ENCODE peak calls at places on chromosomes 11 and 22, in four cellular contexts. One of them, this sample, is unnamed.

GRCh38 chr22:50146440-50147228 is 23.9 kb upstream of the PANX2 start:
- DNase-seq in progenitor cell of endocrine pancreas: no peak
- DNase-seq in astrocyte of the spinal cord: peak
- DNase-seq in AG04450: peak
- DNase-seq in this sample: no peak

GRCh38 chr22:32069579-32070372 is 26.7 kb downstream of the SLC5A1 start:
- DNase-seq in progenitor cell of endocrine pancreas: no peak
- DNase-seq in astrocyte of the spinal cord: no peak
- DNase-seq in AG04450: no peak
- DNase-seq in this sample: no peak

GRCh38 chr22:19098157-19098556 is 24.1 kb downstream of the DGCR2 start:
- DNase-seq in progenitor cell of endocrine pancreas: no peak
- DNase-seq in astrocyte of the spinal cord: no peak
- DNase-seq in AG04450: no peak
- DNase-seq in this sample: no peak

GRCh38 chr22:23555118-23555517 is 25.0 kb downstream of the IGLL1 start:
- DNase-seq in progenitor cell of endocrine pancreas: no peak
- DNase-seq in astrocyte of the spinal cord: no peak
- DNase-seq in AG04450: no peak
- DNase-seq in this sample: no peak

GRCh38 chr11:28820296-28820989 is 712.3 kb downstream of the METTL15 start:
- DNase-seq in progenitor cell of endocrine pancreas: no peak
- DNase-seq in astrocyte of the spinal cord: no peak
- DNase-seq in AG04450: no peak
- DNase-seq in this sample: no peak

GRCh38 chr11:111629499-111629898 is 27.2 kb downstream of the SIK2 start:
- DNase-seq in progenitor cell of endocrine pancreas: no peak
- DNase-seq in astrocyte of the spinal cord: no peak
- DNase-seq in AG04450: no peak
- DNase-seq in this sample: no peak

GRCh38 chr11:64096835-64097234 is 61.1 kb downstream of the FLRT1 start:
- DNase-seq in progenitor cell of endocrine pancreas: no peak
- DNase-seq in astrocyte of the spinal cord: no peak
- DNase-seq in AG04450: no peak
- DNase-seq in this sample: no peak

GRCh38 chr11:70545626-70545945 is 147.3 kb downstream of the CTTN start:
- DNase-seq in progenitor cell of endocrine pancreas: no peak
- DNase-seq in astrocyte of the spinal cord: no peak
- DNase-seq in AG04450: no peak
- DNase-seq in this sample: no peak

GRCh38 chr11:117670924-117671323 is 126.1 kb downstream of the DSCAML1 start:
- DNase-seq in progenitor cell of endocrine pancreas: no peak
- DNase-seq in astrocyte of the spinal cord: no peak
- DNase-seq in AG04450: no peak
- DNase-seq in this sample: no peak

GRCh38 chr11:101446726-101447125 is 137.1 kb downstream of the TRPC6 start:
- DNase-seq in progenitor cell of endocrine pancreas: no peak
- DNase-seq in astrocyte of the spinal cord: no peak
- DNase-seq in AG04450: no peak
- DNase-seq in this sample: no peak

GRCh38 chr11:830295-831131 is 2.2 kb upstream of the CD151 start:
- DNase-seq in progenitor cell of endocrine pancreas: peak
- DNase-seq in astrocyte of the spinal cord: peak
- DNase-seq in AG04450: no peak
- DNase-seq in this sample: peak

GRCh38 chr11:94826415-94826814 is 58.3 kb downstream of the AMOTL1 start:
- DNase-seq in progenitor cell of endocrine pancreas: no peak
- DNase-seq in astrocyte of the spinal cord: no peak
- DNase-seq in AG04450: no peak
- DNase-seq in this sample: no peak

GRCh38 chr11:60937811-60938210 is 13.6 kb downstream of the TMEM132A start:
- DNase-seq in progenitor cell of endocrine pancreas: no peak
- DNase-seq in astrocyte of the spinal cord: no peak
- DNase-seq in AG04450: no peak
- DNase-seq in this sample: no peak

GRCh38 chr11:1351278-1351937 is 38.3 kb upstream of the BRSK2 start:
- DNase-seq in progenitor cell of endocrine pancreas: no peak
- DNase-seq in astrocyte of the spinal cord: no peak
- DNase-seq in AG04450: no peak
- DNase-seq in this sample: no peak

GRCh38 chr11:23278121-23278520 is 417.8 kb upstream of the CCDC179 start:
- DNase-seq in progenitor cell of endocrine pancreas: no peak
- DNase-seq in astrocyte of the spinal cord: peak
- DNase-seq in AG04450: peak
- DNase-seq in this sample: no peak

GRCh38 chr11:64643258-64643881 is 52.4 kb downstream of the SLC22A12 start:
- DNase-seq in progenitor cell of endocrine pancreas: no peak
- DNase-seq in astrocyte of the spinal cord: no peak
- DNase-seq in AG04450: no peak
- DNase-seq in this sample: no peak

GRCh38 chr22:36781656-36782627 is 6.0 kb upstream of the IFT27 start:
- DNase-seq in progenitor cell of endocrine pancreas: peak
- DNase-seq in astrocyte of the spinal cord: peak
- DNase-seq in AG04450: peak
- DNase-seq in this sample: peak

GRCh38 chr11:70158201-70158600 is 44.9 kb upstream of the FADD start:
- DNase-seq in progenitor cell of endocrine pancreas: no peak
- DNase-seq in astrocyte of the spinal cord: peak
- DNase-seq in AG04450: no peak
- DNase-seq in this sample: peak

GRCh38 chr11:45146072-45147016 is at the start of gene PRDM11:
- DNase-seq in progenitor cell of endocrine pancreas: peak
- DNase-seq in astrocyte of the spinal cord: peak
- DNase-seq in AG04450: peak
- DNase-seq in this sample: peak

GRCh38 chr11:116111546-116111945 is 607.3 kb upstream of the CADM1 start:
- DNase-seq in progenitor cell of endocrine pancreas: no peak
- DNase-seq in astrocyte of the spinal cord: no peak
- DNase-seq in AG04450: no peak
- DNase-seq in this sample: no peak

GRCh38 chr11:69378303-69379141 is 84.6 kb downstream of the MYEOV start:
- DNase-seq in progenitor cell of endocrine pancreas: no peak
- DNase-seq in astrocyte of the spinal cord: no peak
- DNase-seq in AG04450: no peak
- DNase-seq in this sample: no peak

GRCh38 chr22:42304021-42304790 is 33.8 kb upstream of the TCF20 start:
- DNase-seq in progenitor cell of endocrine pancreas: no peak
- DNase-seq in astrocyte of the spinal cord: no peak
- DNase-seq in AG04450: no peak
- DNase-seq in this sample: no peak

GRCh38 chr11:117931971-117932370 is 2.8 kb upstream of the TMPRSS13 start:
- DNase-seq in progenitor cell of endocrine pancreas: no peak
- DNase-seq in astrocyte of the spinal cord: no peak
- DNase-seq in AG04450: no peak
- DNase-seq in this sample: no peak

GRCh38 chr22:33535937-33536875 is 384.1 kb downstream of the LARGE1 start:
- DNase-seq in progenitor cell of endocrine pancreas: no peak
- DNase-seq in astrocyte of the spinal cord: no peak
- DNase-seq in AG04450: no peak
- DNase-seq in this sample: no peak

GRCh38 chr22:27628891-27629631 is 172.5 kb downstream of the MN1 start:
- DNase-seq in progenitor cell of endocrine pancreas: no peak
- DNase-seq in astrocyte of the spinal cord: no peak
- DNase-seq in AG04450: no peak
- DNase-seq in this sample: no peak

GRCh38 chr22:27626675-27627443 is 174.7 kb downstream of the MN1 start:
- DNase-seq in progenitor cell of endocrine pancreas: no peak
- DNase-seq in astrocyte of the spinal cord: no peak
- DNase-seq in AG04450: no peak
- DNase-seq in this sample: no peak

GRCh38 chr22:27627901-27628300 is 173.7 kb downstream of the MN1 start:
- DNase-seq in progenitor cell of endocrine pancreas: no peak
- DNase-seq in astrocyte of the spinal cord: no peak
- DNase-seq in AG04450: no peak
- DNase-seq in this sample: no peak

GRCh38 chr22:27627444-27627833 is 174.1 kb downstream of the MN1 start:
- DNase-seq in progenitor cell of endocrine pancreas: no peak
- DNase-seq in astrocyte of the spinal cord: no peak
- DNase-seq in AG04450: no peak
- DNase-seq in this sample: no peak

GRCh38 chr22:27628341-27628740 is 173.2 kb downstream of the MN1 start:
- DNase-seq in progenitor cell of endocrine pancreas: no peak
- DNase-seq in astrocyte of the spinal cord: no peak
- DNase-seq in AG04450: no peak
- DNase-seq in this sample: no peak
- TF ChIP-seq CTCF in progenitor cell of endocrine pancreas: no peak
- TF ChIP-seq CTCF in astrocyte of the spinal cord: no peak
- TF ChIP-seq CTCF in AG04450: no peak
- TF ChIP-seq CTCF in this sample: no peak

DNA sequence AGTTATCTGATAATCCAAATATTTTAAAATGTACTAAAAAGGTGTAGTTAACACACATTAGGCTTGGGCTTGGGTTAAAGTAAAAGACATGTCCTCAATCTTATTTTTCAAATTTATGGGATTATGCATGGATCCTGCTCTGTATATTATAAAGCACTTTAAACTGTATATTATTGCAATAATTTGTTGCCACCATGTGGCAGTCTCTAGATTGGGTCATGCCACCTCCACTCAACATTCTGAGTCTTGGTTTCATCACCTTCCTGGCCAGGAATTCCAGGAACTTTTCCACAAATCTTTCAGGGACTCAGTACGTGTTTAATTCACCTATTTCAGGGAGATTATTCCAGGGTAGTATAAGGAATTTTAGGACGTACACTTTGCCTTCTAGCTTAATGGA is 695.5 kb downstream of the FAM181B start:
- DNase-seq in progenitor cell of endocrine pancreas: no peak
- DNase-seq in astrocyte of the spinal cord: no peak
- DNase-seq in AG04450: no peak
- DNase-seq in this sample: no peak
- TF ChIP-seq CTCF in progenitor cell of endocrine pancreas: no peak
- TF ChIP-seq CTCF in astrocyte of the spinal cord: peak
- TF ChIP-seq CTCF in AG04450: no peak
- TF ChIP-seq CTCF in this sample: no peak

GRCh38 chr11:126081915-126082250 is 19.2 kb upstream of the CDON start:
- DNase-seq in progenitor cell of endocrine pancreas: no peak
- DNase-seq in astrocyte of the spinal cord: no peak
- DNase-seq in AG04450: no peak
- DNase-seq in this sample: no peak

GRCh38 chr11:126082251-126083109 is 19.8 kb upstream of the CDON start:
- DNase-seq in progenitor cell of endocrine pancreas: no peak
- DNase-seq in astrocyte of the spinal cord: no peak
- DNase-seq in AG04450: no peak
- DNase-seq in this sample: no peak

GRCh38 chr11:126076641-126077040 is 14.0 kb upstream of the CDON start:
- DNase-seq in progenitor cell of endocrine pancreas: no peak
- DNase-seq in astrocyte of the spinal cord: no peak
- DNase-seq in AG04450: no peak
- DNase-seq in this sample: no peak

GRCh38 chr11:126080206-126080941 is 17.7 kb upstream of the CDON start:
- DNase-seq in progenitor cell of endocrine pancreas: no peak
- DNase-seq in astrocyte of the spinal cord: no peak
- DNase-seq in AG04450: no peak
- DNase-seq in this sample: no peak

DNA sequence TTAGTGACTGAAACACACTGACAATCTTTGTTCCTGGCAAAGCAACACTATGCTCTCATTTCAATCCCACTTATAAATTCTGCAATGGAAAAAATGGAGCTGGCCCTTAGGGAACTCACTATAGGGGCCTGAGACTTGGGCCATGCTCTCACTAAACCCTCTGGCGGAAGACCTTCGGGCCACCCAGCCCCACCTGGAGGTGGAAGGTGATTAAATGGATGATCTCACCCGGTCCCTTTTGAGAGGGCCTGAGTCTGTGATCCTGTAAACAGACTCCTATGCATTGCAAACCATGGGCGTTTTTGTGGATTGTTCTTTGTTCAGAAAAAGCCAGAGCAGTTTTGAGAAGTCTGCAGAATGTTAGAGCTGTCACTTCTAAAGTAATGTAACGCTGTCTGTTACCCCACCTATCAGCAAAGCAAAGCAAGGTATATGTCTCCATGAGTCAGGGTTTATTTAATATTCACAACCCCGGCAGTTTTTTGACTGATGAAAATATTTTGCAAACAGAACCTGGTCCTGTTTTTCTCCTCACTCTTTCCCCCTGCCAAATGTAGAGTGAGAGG is 17.1 kb upstream of the CDON start:
- DNase-seq in progenitor cell of endocrine pancreas: no peak
- DNase-seq in astrocyte of the spinal cord: no peak
- DNase-seq in AG04450: no peak
- DNase-seq in this sample: no peak
- TF ChIP-seq CTCF in progenitor cell of endocrine pancreas: no peak
- TF ChIP-seq CTCF in astrocyte of the spinal cord: no peak
- TF ChIP-seq CTCF in AG04450: no peak
- TF ChIP-seq CTCF in this sample: no peak

DNA sequence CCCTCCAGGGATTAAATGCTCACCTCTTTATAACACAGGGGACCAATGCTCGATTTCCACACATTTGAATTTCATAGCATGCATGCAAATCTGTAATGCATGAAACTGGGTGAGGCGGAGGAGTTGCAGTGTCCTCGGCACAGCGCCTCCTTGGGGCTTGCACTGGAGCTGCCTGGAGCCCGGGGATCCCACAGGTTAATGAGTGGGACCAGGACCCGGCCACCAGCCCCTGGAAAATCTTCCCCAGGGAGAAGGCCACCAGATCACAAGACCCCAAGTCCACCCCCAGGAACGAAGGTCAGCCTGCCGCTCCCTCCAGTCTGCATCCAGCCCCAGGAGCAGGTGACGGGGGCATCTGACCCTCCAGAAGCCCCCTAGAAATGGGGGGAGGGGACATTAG is 119.1 kb downstream of the MN1 start:
- DNase-seq in progenitor cell of endocrine pancreas: no peak
- DNase-seq in astrocyte of the spinal cord: no peak
- DNase-seq in AG04450: no peak
- DNase-seq in this sample: peak
- TF ChIP-seq CTCF in progenitor cell of endocrine pancreas: peak
- TF ChIP-seq CTCF in astrocyte of the spinal cord: peak
- TF ChIP-seq CTCF in AG04450: peak
- TF ChIP-seq CTCF in this sample: peak

DNA sequence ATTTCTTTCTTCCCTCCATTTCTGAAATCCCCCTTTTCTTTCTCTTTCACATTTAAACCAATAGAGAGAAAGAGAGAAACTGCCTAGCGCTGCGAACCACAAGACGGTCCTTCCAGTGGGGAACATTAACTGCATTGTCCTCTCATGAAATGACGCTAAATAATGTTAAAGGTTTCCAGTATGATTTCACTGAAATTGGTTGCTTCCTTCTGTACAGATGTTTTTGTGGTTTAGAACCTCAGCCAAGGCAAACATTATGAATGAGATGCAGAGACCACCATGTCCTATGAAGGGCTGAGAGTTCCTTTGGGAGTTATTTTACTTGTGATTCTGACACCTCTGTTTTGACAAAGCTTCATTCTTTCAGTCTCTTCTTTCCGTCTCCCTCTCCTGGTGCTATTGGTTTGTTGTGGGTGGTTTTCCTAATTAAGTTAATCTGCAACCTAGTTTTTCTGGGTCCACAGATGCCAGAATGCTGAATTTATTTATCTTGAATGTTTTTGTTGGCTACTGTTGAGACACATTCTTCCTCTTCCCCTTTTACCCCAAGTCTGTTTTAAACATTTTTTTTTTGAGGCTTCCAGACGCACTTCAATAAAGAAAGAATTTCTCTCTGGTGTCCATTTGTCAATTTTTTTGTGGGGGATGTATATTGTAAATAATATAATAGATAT is 52.0 kb downstream of the ZBTB16 start:
- DNase-seq in progenitor cell of endocrine pancreas: no peak
- DNase-seq in astrocyte of the spinal cord: peak
- DNase-seq in AG04450: no peak
- DNase-seq in this sample: no peak
- TF ChIP-seq CTCF in progenitor cell of endocrine pancreas: no peak
- TF ChIP-seq CTCF in astrocyte of the spinal cord: no peak
- TF ChIP-seq CTCF in AG04450: no peak
- TF ChIP-seq CTCF in this sample: no peak

This sample was measured in endothelial cell.